ENCODE peak calls at places on chromosomes 16 and 17, in five cellular contexts. S is stomach, H is Caco-2, K is neural progenitor cell, G is tibial nerve. R is an unnamed sample.
A peak's percentile ranks its signal among the peaks of the same experiment; 100 is the strongest.

GRCh38 chr16:49838639-49839461 is 17.1 kb downstream of the ZNF423 start:
- DNase-seq in G (no peak), S (no peak), H (no peak), K (peak; percentile 76), R (no peak)

GRCh38 chr16:22300427-22301071 is 3.3 kb downstream of the POLR3E start:
- DNase-seq in G (peak; percentile 36), S (peak; percentile 64), H (peak; percentile 36), K (peak; percentile 69), R (peak; percentile 86)

GRCh38 chr17:9668532-9668931 is 23.2 kb downstream of the USP43 start:
- DNase-seq in K (no peak), H (no peak), S (no peak), G (no peak), R (no peak)

GRCh38 chr17:39705786-39706348 is 6.0 kb downstream of the ERBB2 start:
- DNase-seq in K (no peak), H (peak; percentile 39), S (peak; percentile 87), G (no peak), R (no peak)

GRCh38 chr17:50139950-50140885 is 10.3 kb upstream of the SAMD14 start:
- DNase-seq in K (peak; percentile 75), H (peak; percentile 93), S (peak; percentile 81), G (peak; percentile 80), R (peak; percentile 82)

GRCh38 chr16:1019934-1020305 is 38.4 kb downstream of the SOX8 start:
- DNase-seq in G (no peak), S (no peak), H (no peak), K (no peak), R (no peak)

GRCh38 chr16:3963203-3963602 is 82.7 kb upstream of the CREBBP start:
- DNase-seq in H (no peak), K (no peak), G (no peak), S (no peak), R (no peak)

GRCh38 chr16:20997147-20997546 is 96.6 kb downstream of the LYRM1 start:
- DNase-seq in S (no peak), H (no peak), K (no peak), G (no peak), R (no peak)

GRCh38 chr16:2091722-2092620 is 43.7 kb downstream of the PKD1 start:
- DNase-seq in H (peak; percentile 38), S (peak; percentile 55), K (peak; percentile 40), G (no peak), R (no peak)

GRCh38 chr16:2039286-2040030 is 8.2 kb downstream of the NTHL1 start:
- DNase-seq in H (peak; percentile 35), G (peak; percentile 70), S (peak; percentile 83), K (no peak), R (peak; percentile 69)

GRCh38 chr16:55370762-55371482 is 46.9 kb downstream of the IRX6 start:
- DNase-seq in S (peak; percentile 33), K (peak; percentile 93), H (peak; percentile 73), G (peak; percentile 51), R (peak; percentile 43)

GRCh38 chr17:81282876-81283275 is 12.2 kb downstream of the SLC38A10 start:
- DNase-seq in H (no peak), G (no peak), K (no peak), S (no peak), R (no peak)

GRCh38 chr17:75516619-75517276 is 420 bp downstream of the TSEN54 start:
- DNase-seq in S (no peak), G (no peak), H (peak; percentile 57), K (peak; percentile 82), R (peak; percentile 48)

GRCh38 chr17:60148300-60148838 is 1.4 kb upstream of the CA4 start:
- DNase-seq in G (no peak), S (no peak), K (peak; percentile 53), H (no peak), R (no peak)

GRCh38 chr16:751152-752007 is 9.2 kb upstream of the MSLN start:
- DNase-seq in K (peak; percentile 58), H (no peak), G (no peak), S (peak; percentile 51), R (no peak)

GRCh38 chr17:79214940-79215604 is 140.4 kb downstream of the ENGASE start:
- DNase-seq in S (no peak), H (no peak), K (no peak), G (no peak), R (no peak)

GRCh38 chr17:57086069-57086930 is 1.3 kb downstream of the AKAP1 start:
- DNase-seq in H (peak; percentile 70), G (no peak), S (peak; percentile 50), K (peak; percentile 47), R (peak; percentile 39)

GRCh38 chr17:82424001-82424862 is 5.8 kb upstream of the OGFOD3 start:
- DNase-seq in H (peak; percentile 35), G (peak; percentile 63), S (peak; percentile 45), K (peak; percentile 74), R (no peak)

GRCh38 chr16:1181715-1182671 is 29.1 kb downstream of the CACNA1H start:
- DNase-seq in G (no peak), S (peak; percentile 60), K (peak; percentile 53), H (peak; percentile 45), R (peak; percentile 89)

GRCh38 chr17:67441052-67441738 is 64.1 kb downstream of the PITPNC1 start:
- DNase-seq in H (no peak), K (peak; percentile 73), S (no peak), G (no peak), R (peak; percentile 80)

GRCh38 chr17:16352838-16353701 is at the start of gene CENPV:
- DNase-seq in K (peak; percentile 89), S (peak; percentile 64), H (peak; percentile 82), G (peak; percentile 28), R (peak; percentile 56)

GRCh38 chr16:66511615-66512500 is 38.1 kb downstream of the TK2 start:
- DNase-seq in K (peak; percentile 33), H (no peak), S (peak; percentile 25), G (peak; percentile 46), R (peak; percentile 73)

GRCh38 chr17:49201481-49201927 is 8.9 kb downstream of the GNGT2 start:
- DNase-seq in H (no peak), G (no peak), K (no peak), S (no peak), R (no peak)

GRCh38 chr16:71893888-71894228 is 1.5 kb upstream of the IST1 start:
- DNase-seq in H (no peak), K (no peak), S (no peak), G (no peak), R (no peak)

GRCh38 chr16:71894921-71895678 is at the start of gene IST1:
- DNase-seq in K (peak; percentile 99), H (peak; percentile 99), G (peak; percentile 96), S (peak; percentile 98), R (peak; percentile 98)

GRCh38 chr16:71894229-71894920 is 956 bp upstream of the IST1 start:
- DNase-seq in S (peak; percentile 56), H (peak; percentile 63), K (peak; percentile 79), G (peak; percentile 54), R (peak; percentile 57)

GRCh38 chr16:71896688-71897368 is 1.5 kb downstream of the IST1 start:
- DNase-seq in S (no peak), G (no peak), K (peak; percentile 13), H (no peak), R (no peak)

DNA sequence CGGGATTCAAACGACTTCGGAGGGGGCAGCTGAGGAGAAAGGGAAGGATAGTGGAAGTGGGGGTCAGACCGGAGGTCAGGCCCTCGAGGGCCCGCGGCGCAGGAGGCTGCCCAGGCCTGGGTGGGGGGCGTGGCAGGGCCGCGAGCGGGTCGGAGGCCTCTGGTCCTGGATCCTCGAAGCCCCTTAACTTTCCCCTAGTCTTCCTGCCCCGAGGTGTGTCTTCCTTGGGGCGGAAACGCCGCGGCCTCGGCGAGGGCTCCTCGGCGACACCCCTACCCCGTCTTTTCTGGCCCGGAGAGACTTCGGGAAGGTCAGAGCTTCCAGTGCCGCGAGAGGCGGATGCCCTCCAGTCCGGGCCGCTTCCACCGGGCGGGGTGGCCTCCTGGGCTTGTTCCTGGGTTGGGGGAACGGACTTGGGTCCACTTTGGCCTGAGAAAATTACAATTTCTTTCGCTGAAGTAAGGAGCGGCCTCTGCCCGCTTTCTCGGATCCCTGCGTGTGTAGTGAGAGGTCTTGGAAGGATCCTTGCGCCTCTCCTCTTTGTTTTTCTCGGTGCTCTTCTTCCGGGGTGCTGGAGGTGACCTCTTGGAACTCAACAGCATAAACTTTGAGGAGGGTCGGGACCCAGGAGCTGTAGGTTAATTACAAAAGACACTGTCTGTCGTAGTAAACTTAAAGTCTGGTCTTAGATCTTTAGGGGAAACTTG is 501 bp downstream of the IST1 start:
- DNase-seq in K (peak; percentile 42), G (peak; percentile 14), H (peak; percentile 76), S (peak; percentile 37), R (peak; percentile 50)
- H3K4me1 ChIP-seq in K (peaks cover 8% of the 10 kb centered on the region), G (no peaks in the 10 kb centered on the region), H (peaks cover 5% of the 10 kb centered on the region), S (peaks cover 53% of the 10 kb centered on the region), R (peaks cover 49% of the 10 kb centered on the region)

GRCh38 chr17:44523672-44523972 is 20.4 kb upstream of the GPATCH8 start:
- DNase-seq in S (no peak), K (no peak), G (no peak), H (no peak), R (no peak)

GRCh38 chr17:44527954-44528353 is 24.7 kb upstream of the GPATCH8 start:
- DNase-seq in K (no peak), G (no peak), S (no peak), H (no peak), R (no peak)

GRCh38 chr17:44518032-44518431 is 14.8 kb upstream of the GPATCH8 start:
- DNase-seq in H (no peak), G (no peak), S (no peak), K (no peak), R (no peak)

GRCh38 chr17:44527102-44527501 is 23.9 kb upstream of the GPATCH8 start:
- DNase-seq in H (no peak), K (no peak), G (no peak), S (no peak), R (no peak)

GRCh38 chr17:44522883-44523671 is 19.9 kb upstream of the GPATCH8 start:
- DNase-seq in K (peak; percentile 55), S (peak; percentile 83), G (peak; percentile 65), H (peak; percentile 82), R (peak; percentile 80)
- TF ChIP-seq CTCF in K (peak; percentile 46), S (peak; percentile 59), G (peak; percentile 56), H (peak; percentile 59), R (peak; percentile 59)

GRCh38 chr16:75079346-75079926 is 37.1 kb downstream of the LDHD start:
- DNase-seq in S (no peak), H (no peak), K (no peak), G (no peak), R (no peak)
- H3K4me1 ChIP-seq in S (peaks cover 63% of the 10 kb centered on the region), H (no peaks in the 10 kb centered on the region), K (no peaks in the 10 kb centered on the region), G (no peaks in the 10 kb centered on the region), R (no peaks in the 10 kb centered on the region)

GRCh38 chr16:75052481-75053211 is 53.8 kb downstream of the ZNRF1 start:
- DNase-seq in S (no peak), K (peak; percentile 32), H (peak; percentile 27), G (no peak), R (no peak)

GRCh38 chr16:75053791-75054555 is 55.1 kb downstream of the ZNRF1 start:
- DNase-seq in K (no peak), S (peak; percentile 65), H (no peak), G (peak; percentile 27), R (peak; percentile 75)

GRCh38 chr16:75059411-75059810 is 57.2 kb downstream of the LDHD start:
- DNase-seq in S (no peak), H (peak; percentile 57), K (no peak), G (no peak), R (no peak)

GRCh38 chr16:75058815-75059214 is 57.8 kb downstream of the LDHD start:
- DNase-seq in G (no peak), K (no peak), S (no peak), H (no peak), R (no peak)

GRCh38 chr16:75054556-75054947 is 55.7 kb downstream of the ZNRF1 start:
- DNase-seq in G (no peak), H (no peak), S (no peak), K (no peak), R (no peak)
- TF ChIP-seq CTCF in G (no peak), H (no peak), S (no peak), K (no peak), R (no peak)

R was measured in adrenal gland.